ENCODE peak calls at places on chromosome 1, in eight cellular contexts. One of them, this sample, is unnamed.

GRCh38 chr1:225890346-225891228 is 1.6 kb upstream of the LEFTY1 start:
- DNase-seq in left ventricle myocardium inferior: no peak
- DNase-seq in tibial nerve: no peak
- DNase-seq in foreskin fibroblast: no peak
- DNase-seq in GM20000: no peak
- DNase-seq in neural progenitor cell: no peak
- DNase-seq in astrocyte: no peak
- DNase-seq in GM12865: no peak
- DNase-seq in this sample: no peak

GRCh38 chr1:110620686-110621085 is 14.5 kb upstream of the KCNA2 start:
- DNase-seq in foreskin fibroblast: no peak
- DNase-seq in tibial nerve: no peak
- DNase-seq in neural progenitor cell: no peak
- DNase-seq in GM20000: no peak
- DNase-seq in left ventricle myocardium inferior: no peak
- DNase-seq in GM12865: no peak
- DNase-seq in astrocyte: no peak
- DNase-seq in this sample: no peak

GRCh38 chr1:240589585-240590110 is 22.3 kb downstream of the GREM2 start:
- DNase-seq in GM12865: no peak
- DNase-seq in tibial nerve: no peak
- DNase-seq in foreskin fibroblast: no peak
- DNase-seq in astrocyte: no peak
- DNase-seq in GM20000: no peak
- DNase-seq in neural progenitor cell: no peak
- DNase-seq in left ventricle myocardium inferior: no peak
- DNase-seq in this sample: no peak

GRCh38 chr1:164720329-164721036 is 161.5 kb downstream of the PBX1 start:
- DNase-seq in astrocyte: no peak
- DNase-seq in GM20000: no peak
- DNase-seq in left ventricle myocardium inferior: no peak
- DNase-seq in neural progenitor cell: no peak
- DNase-seq in foreskin fibroblast: no peak
- DNase-seq in tibial nerve: no peak
- DNase-seq in GM12865: no peak
- DNase-seq in this sample: no peak

GRCh38 chr1:245835386-245835785 is 671.7 kb downstream of the SMYD3 start:
- DNase-seq in GM12865: no peak
- DNase-seq in GM20000: no peak
- DNase-seq in tibial nerve: no peak
- DNase-seq in neural progenitor cell: no peak
- DNase-seq in astrocyte: no peak
- DNase-seq in foreskin fibroblast: no peak
- DNase-seq in left ventricle myocardium inferior: no peak
- DNase-seq in this sample: no peak

GRCh38 chr1:43207229-43207853 is 35.2 kb downstream of the CFAP57 start:
- DNase-seq in GM12865: no peak
- DNase-seq in tibial nerve: no peak
- DNase-seq in neural progenitor cell: no peak
- DNase-seq in GM20000: no peak
- DNase-seq in astrocyte: peak
- DNase-seq in foreskin fibroblast: no peak
- DNase-seq in left ventricle myocardium inferior: no peak
- DNase-seq in this sample: no peak

GRCh38 chr1:230144765-230145504 is 77.9 kb downstream of the GALNT2 start:
- DNase-seq in foreskin fibroblast: no peak
- DNase-seq in tibial nerve: no peak
- DNase-seq in astrocyte: no peak
- DNase-seq in GM12865: no peak
- DNase-seq in GM20000: no peak
- DNase-seq in left ventricle myocardium inferior: no peak
- DNase-seq in neural progenitor cell: no peak
- DNase-seq in this sample: no peak

GRCh38 chr1:38334930-38335592 is 288.5 kb upstream of the POU3F1 start:
- DNase-seq in foreskin fibroblast: no peak
- DNase-seq in GM20000: no peak
- DNase-seq in left ventricle myocardium inferior: no peak
- DNase-seq in tibial nerve: no peak
- DNase-seq in astrocyte: no peak
- DNase-seq in neural progenitor cell: no peak
- DNase-seq in GM12865: no peak
- DNase-seq in this sample: peak

GRCh38 chr1:29237906-29238600 is 1.7 kb downstream of the PTPRU start:
- DNase-seq in GM12865: no peak
- DNase-seq in GM20000: peak
- DNase-seq in foreskin fibroblast: no peak
- DNase-seq in left ventricle myocardium inferior: peak
- DNase-seq in tibial nerve: no peak
- DNase-seq in neural progenitor cell: peak
- DNase-seq in astrocyte: no peak
- DNase-seq in this sample: peak

GRCh38 chr1:66445492-66446181 is 88.3 kb upstream of the SGIP1 start:
- DNase-seq in foreskin fibroblast: no peak
- DNase-seq in tibial nerve: no peak
- DNase-seq in astrocyte: no peak
- DNase-seq in left ventricle myocardium inferior: no peak
- DNase-seq in GM12865: peak
- DNase-seq in neural progenitor cell: peak
- DNase-seq in GM20000: peak
- DNase-seq in this sample: peak

GRCh38 chr1:192788184-192788583 is 20.7 kb upstream of the RGS2 start:
- DNase-seq in foreskin fibroblast: peak
- DNase-seq in tibial nerve: no peak
- DNase-seq in left ventricle myocardium inferior: no peak
- DNase-seq in GM12865: no peak
- DNase-seq in GM20000: no peak
- DNase-seq in neural progenitor cell: peak
- DNase-seq in astrocyte: peak
- DNase-seq in this sample: no peak

GRCh38 chr1:59415876-59416275 is 119.0 kb downstream of the FGGY start:
- DNase-seq in neural progenitor cell: no peak
- DNase-seq in tibial nerve: no peak
- DNase-seq in foreskin fibroblast: no peak
- DNase-seq in GM12865: no peak
- DNase-seq in astrocyte: peak
- DNase-seq in left ventricle myocardium inferior: no peak
- DNase-seq in GM20000: no peak
- DNase-seq in this sample: no peak

GRCh38 chr1:186974774-186975181 is 146.0 kb downstream of the PLA2G4A start:
- DNase-seq in foreskin fibroblast: peak
- DNase-seq in neural progenitor cell: no peak
- DNase-seq in left ventricle myocardium inferior: no peak
- DNase-seq in GM12865: no peak
- DNase-seq in tibial nerve: no peak
- DNase-seq in GM20000: no peak
- DNase-seq in astrocyte: peak
- DNase-seq in this sample: no peak

GRCh38 chr1:178609015-178609414 is 96.1 kb downstream of the TEX35 start:
- DNase-seq in GM20000: no peak
- DNase-seq in neural progenitor cell: no peak
- DNase-seq in left ventricle myocardium inferior: no peak
- DNase-seq in foreskin fibroblast: peak
- DNase-seq in astrocyte: peak
- DNase-seq in tibial nerve: no peak
- DNase-seq in GM12865: no peak
- DNase-seq in this sample: no peak

GRCh38 chr1:226979115-226979516 is 39.0 kb downstream of the COQ8A start:
- DNase-seq in neural progenitor cell: no peak
- DNase-seq in astrocyte: no peak
- DNase-seq in foreskin fibroblast: no peak
- DNase-seq in left ventricle myocardium inferior: no peak
- DNase-seq in GM20000: no peak
- DNase-seq in tibial nerve: no peak
- DNase-seq in GM12865: no peak
- DNase-seq in this sample: no peak

GRCh38 chr1:226978350-226979114 is 38.4 kb downstream of the COQ8A start:
- DNase-seq in GM12865: no peak
- DNase-seq in neural progenitor cell: no peak
- DNase-seq in left ventricle myocardium inferior: no peak
- DNase-seq in GM20000: no peak
- DNase-seq in astrocyte: no peak
- DNase-seq in tibial nerve: no peak
- DNase-seq in foreskin fibroblast: no peak
- DNase-seq in this sample: no peak

GRCh38 chr1:226980122-226980551 is 40.0 kb downstream of the COQ8A start:
- DNase-seq in astrocyte: no peak
- DNase-seq in neural progenitor cell: no peak
- DNase-seq in foreskin fibroblast: no peak
- DNase-seq in left ventricle myocardium inferior: peak
- DNase-seq in GM12865: no peak
- DNase-seq in GM20000: no peak
- DNase-seq in tibial nerve: no peak
- DNase-seq in this sample: no peak

GRCh38 chr1:226980565-226981385 is 40.7 kb downstream of the COQ8A start:
- DNase-seq in GM20000: no peak
- DNase-seq in neural progenitor cell: no peak
- DNase-seq in left ventricle myocardium inferior: peak
- DNase-seq in GM12865: no peak
- DNase-seq in foreskin fibroblast: no peak
- DNase-seq in astrocyte: no peak
- DNase-seq in tibial nerve: no peak
- DNase-seq in this sample: no peak

GRCh38 chr1:226979517-226980121 is 39.5 kb downstream of the COQ8A start:
- DNase-seq in astrocyte: no peak
- DNase-seq in foreskin fibroblast: no peak
- DNase-seq in GM12865: no peak
- DNase-seq in GM20000: no peak
- DNase-seq in neural progenitor cell: no peak
- DNase-seq in left ventricle myocardium inferior: peak
- DNase-seq in tibial nerve: no peak
- DNase-seq in this sample: no peak
- TF ChIP-seq CTCF in astrocyte: no peak
- TF ChIP-seq CTCF in foreskin fibroblast: no peak
- TF ChIP-seq CTCF in GM12865: no peak
- TF ChIP-seq CTCF in GM20000: no peak
- TF ChIP-seq CTCF in neural progenitor cell: no peak
- TF ChIP-seq CTCF in left ventricle myocardium inferior: no peak
- TF ChIP-seq CTCF in tibial nerve: no peak
- TF ChIP-seq CTCF in this sample: no peak

DNA sequence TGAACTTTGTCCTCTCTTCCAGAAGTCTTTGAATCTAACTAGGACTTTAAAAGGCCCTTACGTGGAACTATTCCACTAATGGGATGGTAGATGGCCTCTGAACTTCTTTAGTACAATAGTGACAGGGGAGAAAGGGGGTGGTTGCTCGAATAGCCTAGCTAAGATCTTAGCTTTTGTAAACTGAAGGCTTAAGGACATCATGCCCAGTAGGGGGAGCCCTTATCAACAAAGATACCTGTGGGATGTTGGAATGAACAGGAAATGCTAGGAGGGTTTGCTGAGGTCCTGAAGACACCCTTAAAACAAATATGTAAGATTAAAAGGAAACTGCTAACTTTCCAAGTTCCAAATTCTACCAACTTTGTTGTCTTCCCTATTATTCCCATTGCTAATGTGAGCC is 33.2 kb downstream of the NHLH2 start:
- DNase-seq in tibial nerve: peak
- DNase-seq in astrocyte: peak
- DNase-seq in foreskin fibroblast: peak
- DNase-seq in neural progenitor cell: peak
- DNase-seq in left ventricle myocardium inferior: no peak
- DNase-seq in GM12865: peak
- DNase-seq in GM20000: peak
- DNase-seq in this sample: peak
- TF ChIP-seq CTCF in tibial nerve: peak
- TF ChIP-seq CTCF in astrocyte: peak
- TF ChIP-seq CTCF in foreskin fibroblast: peak
- TF ChIP-seq CTCF in neural progenitor cell: peak
- TF ChIP-seq CTCF in left ventricle myocardium inferior: peak
- TF ChIP-seq CTCF in GM12865: peak
- TF ChIP-seq CTCF in GM20000: peak
- TF ChIP-seq CTCF in this sample: peak

DNA sequence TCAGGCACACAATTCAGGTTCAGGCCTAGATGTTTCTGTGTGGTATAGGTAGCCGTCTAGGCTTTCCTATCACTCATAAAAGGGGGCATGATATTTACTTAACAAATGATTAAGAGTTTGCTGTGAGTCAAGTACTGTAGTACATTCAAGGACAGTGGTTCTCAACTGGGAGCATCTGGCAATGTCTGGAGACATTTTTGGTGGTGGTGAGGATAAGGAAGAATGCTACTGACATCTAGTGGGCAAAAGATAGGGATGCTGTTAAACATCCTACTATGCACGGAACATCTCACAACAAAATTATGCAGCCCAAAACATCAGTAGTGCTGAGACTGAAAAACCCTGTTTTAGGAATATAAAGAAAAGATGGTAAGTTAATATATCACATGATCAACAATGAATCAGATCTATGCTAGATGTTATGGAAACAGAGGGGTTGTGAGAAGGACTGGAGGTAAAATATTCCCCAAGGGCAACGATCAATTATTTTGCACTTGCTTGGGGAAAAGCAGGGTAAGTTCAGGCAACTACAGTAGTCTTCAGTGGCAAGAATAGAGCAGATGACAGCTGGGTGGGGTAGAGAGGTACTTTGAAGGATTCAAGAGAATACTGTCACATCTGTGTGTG is 4.9 kb downstream of the DNTTIP2 start:
- DNase-seq in neural progenitor cell: peak
- DNase-seq in astrocyte: no peak
- DNase-seq in tibial nerve: no peak
- DNase-seq in GM12865: peak
- DNase-seq in left ventricle myocardium inferior: no peak
- DNase-seq in GM20000: no peak
- DNase-seq in foreskin fibroblast: peak
- DNase-seq in this sample: no peak
- TF ChIP-seq CTCF in neural progenitor cell: peak
- TF ChIP-seq CTCF in astrocyte: peak
- TF ChIP-seq CTCF in tibial nerve: peak
- TF ChIP-seq CTCF in GM12865: peak
- TF ChIP-seq CTCF in left ventricle myocardium inferior: peak
- TF ChIP-seq CTCF in GM20000: peak
- TF ChIP-seq CTCF in foreskin fibroblast: no peak
- TF ChIP-seq CTCF in this sample: peak

GRCh38 chr1:26531651-26532131 is 2.1 kb downstream of the RPS6KA1 start:
- DNase-seq in GM20000: no peak
- DNase-seq in neural progenitor cell: no peak
- DNase-seq in astrocyte: no peak
- DNase-seq in GM12865: no peak
- DNase-seq in foreskin fibroblast: no peak
- DNase-seq in tibial nerve: no peak
- DNase-seq in left ventricle myocardium inferior: no peak
- DNase-seq in this sample: no peak

GRCh38 chr1:26529655-26530539 is at the start of gene RPS6KA1:
- DNase-seq in GM12865: peak
- DNase-seq in foreskin fibroblast: peak
- DNase-seq in astrocyte: no peak
- DNase-seq in tibial nerve: no peak
- DNase-seq in GM20000: peak
- DNase-seq in left ventricle myocardium inferior: peak
- DNase-seq in neural progenitor cell: peak
- DNase-seq in this sample: peak

GRCh38 chr1:26529405-26529654 is 231 bp upstream of the RPS6KA1 start:
- DNase-seq in neural progenitor cell: no peak
- DNase-seq in GM12865: no peak
- DNase-seq in astrocyte: no peak
- DNase-seq in GM20000: no peak
- DNase-seq in tibial nerve: no peak
- DNase-seq in foreskin fibroblast: no peak
- DNase-seq in left ventricle myocardium inferior: no peak
- DNase-seq in this sample: no peak

GRCh38 chr1:26530540-26530897 is 958 bp downstream of the RPS6KA1 start:
- DNase-seq in foreskin fibroblast: no peak
- DNase-seq in GM12865: no peak
- DNase-seq in left ventricle myocardium inferior: no peak
- DNase-seq in tibial nerve: no peak
- DNase-seq in GM20000: no peak
- DNase-seq in astrocyte: no peak
- DNase-seq in neural progenitor cell: no peak
- DNase-seq in this sample: no peak

GRCh38 chr1:26530898-26531598 is 1.5 kb downstream of the RPS6KA1 start:
- DNase-seq in astrocyte: peak
- DNase-seq in tibial nerve: no peak
- DNase-seq in GM12865: peak
- DNase-seq in foreskin fibroblast: peak
- DNase-seq in neural progenitor cell: peak
- DNase-seq in left ventricle myocardium inferior: no peak
- DNase-seq in GM20000: peak
- DNase-seq in this sample: no peak
- TF ChIP-seq CTCF in astrocyte: no peak
- TF ChIP-seq CTCF in tibial nerve: no peak
- TF ChIP-seq CTCF in GM12865: peak
- TF ChIP-seq CTCF in foreskin fibroblast: no peak
- TF ChIP-seq CTCF in neural progenitor cell: peak
- TF ChIP-seq CTCF in left ventricle myocardium inferior: no peak
- TF ChIP-seq CTCF in GM20000: peak
- TF ChIP-seq CTCF in this sample: no peak